ENCODE peak calls at places on chromosomes 4 and X, in six cellular contexts. One of them, this sample, is unnamed.

GRCh38 chr4:153518637-153519384 is 52.7 kb downstream of the TMEM131L start:
- DNase-seq in NCI-H774: no peak
- DNase-seq in NCI-H69: no peak
- DNase-seq in MCF 10A: no peak
- DNase-seq in stimulated activated CD4-positive, alpha-beta T cell treated with anti-CD3 and anti-CD28 coated beads, Interleukin-12 subunit alpha, Interleukin-12 subunit beta, amount 100 ng/mL, for 48 hours: no peak
- DNase-seq in A172: no peak
- DNase-seq in this sample: peak; percentile 67

GRCh38 chrX:133892337-133892736 is 93.1 kb downstream of the GPC3 start:
- DNase-seq in stimulated activated CD4-positive, alpha-beta T cell treated with anti-CD3 and anti-CD28 coated beads, Interleukin-12 subunit alpha, Interleukin-12 subunit beta, amount 100 ng/mL, for 48 hours: no peak
- DNase-seq in A172: no peak
- DNase-seq in NCI-H774: no peak
- DNase-seq in MCF 10A: no peak
- DNase-seq in NCI-H69: no peak
- DNase-seq in this sample: no peak

GRCh38 chr4:7675612-7676320 is 241.0 kb upstream of the PSAPL1 start:
- DNase-seq in MCF 10A: no peak
- DNase-seq in A172: no peak
- DNase-seq in stimulated activated CD4-positive, alpha-beta T cell treated with anti-CD3 and anti-CD28 coated beads, Interleukin-12 subunit alpha, Interleukin-12 subunit beta, amount 100 ng/mL, for 48 hours: no peak
- DNase-seq in NCI-H69: no peak
- DNase-seq in NCI-H774: no peak
- DNase-seq in this sample: peak; percentile 54

GRCh38 chr4:168388890-168389289 is 70.3 kb upstream of the DDX60 start:
- DNase-seq in NCI-H69: no peak
- DNase-seq in MCF 10A: peak; percentile 62
- DNase-seq in A172: peak; percentile 13
- DNase-seq in NCI-H774: no peak
- DNase-seq in stimulated activated CD4-positive, alpha-beta T cell treated with anti-CD3 and anti-CD28 coated beads, Interleukin-12 subunit alpha, Interleukin-12 subunit beta, amount 100 ng/mL, for 48 hours: no peak
- DNase-seq in this sample: no peak

GRCh38 chr4:211033-211511 is 86.8 kb downstream of the ZNF718 start:
- DNase-seq in NCI-H69: no peak
- DNase-seq in A172: no peak
- DNase-seq in MCF 10A: no peak
- DNase-seq in NCI-H774: no peak
- DNase-seq in stimulated activated CD4-positive, alpha-beta T cell treated with anti-CD3 and anti-CD28 coated beads, Interleukin-12 subunit alpha, Interleukin-12 subunit beta, amount 100 ng/mL, for 48 hours: no peak
- DNase-seq in this sample: no peak

GRCh38 chr4:5979981-5980380 is 38.2 kb downstream of the C4orf50 start:
- DNase-seq in MCF 10A: peak; percentile 33
- DNase-seq in NCI-H774: peak; percentile 33
- DNase-seq in NCI-H69: peak; percentile 81
- DNase-seq in stimulated activated CD4-positive, alpha-beta T cell treated with anti-CD3 and anti-CD28 coated beads, Interleukin-12 subunit alpha, Interleukin-12 subunit beta, amount 100 ng/mL, for 48 hours: no peak
- DNase-seq in A172: peak; percentile 55
- DNase-seq in this sample: no peak

GRCh38 chrX:43467608-43468234 is 188.4 kb upstream of the MAOA start:
- DNase-seq in A172: no peak
- DNase-seq in NCI-H774: no peak
- DNase-seq in MCF 10A: peak; percentile 16
- DNase-seq in stimulated activated CD4-positive, alpha-beta T cell treated with anti-CD3 and anti-CD28 coated beads, Interleukin-12 subunit alpha, Interleukin-12 subunit beta, amount 100 ng/mL, for 48 hours: no peak
- DNase-seq in NCI-H69: no peak
- DNase-seq in this sample: peak; percentile 41

GRCh38 chrX:40056420-40056819 is 41.3 kb downstream of the BCOR start:
- DNase-seq in MCF 10A: no peak
- DNase-seq in stimulated activated CD4-positive, alpha-beta T cell treated with anti-CD3 and anti-CD28 coated beads, Interleukin-12 subunit alpha, Interleukin-12 subunit beta, amount 100 ng/mL, for 48 hours: no peak
- DNase-seq in NCI-H774: no peak
- DNase-seq in NCI-H69: no peak
- DNase-seq in A172: peak; percentile 34
- DNase-seq in this sample: no peak

GRCh38 chrX:70422886-70423336 is at the start of gene GDPD2:
- DNase-seq in NCI-H69: peak; percentile 46
- DNase-seq in stimulated activated CD4-positive, alpha-beta T cell treated with anti-CD3 and anti-CD28 coated beads, Interleukin-12 subunit alpha, Interleukin-12 subunit beta, amount 100 ng/mL, for 48 hours: no peak
- DNase-seq in A172: peak; percentile 12
- DNase-seq in MCF 10A: peak; percentile 25
- DNase-seq in NCI-H774: peak; percentile 16
- DNase-seq in this sample: peak; percentile 63

GRCh38 chrX:131987252-131987651 is 35.9 kb upstream of the STK26 start:
- DNase-seq in MCF 10A: no peak
- DNase-seq in stimulated activated CD4-positive, alpha-beta T cell treated with anti-CD3 and anti-CD28 coated beads, Interleukin-12 subunit alpha, Interleukin-12 subunit beta, amount 100 ng/mL, for 48 hours: no peak
- DNase-seq in NCI-H69: no peak
- DNase-seq in NCI-H774: no peak
- DNase-seq in A172: no peak
- DNase-seq in this sample: no peak